ENCODE peak calls at places on chromosomes 12 and 14, in eight cellular contexts. A, X, L, Z, P, V, S and I are unnamed samples.

GRCh38 chr14:102362084-102362483 is 606 bp downstream of the CINP start:
- DNase-seq in A (peak; percentile 22), X (no peak), L (no peak), Z (no peak), P (peak; percentile 32), V (no peak), S (no peak), I (no peak)

GRCh38 chr12:24057920-24058476 is 108.5 kb upstream of the SOX5 start:
- DNase-seq in A (no peak), X (no peak), L (no peak), Z (no peak), P (no peak), V (no peak), S (no peak), I (no peak)

GRCh38 chr14:103385153-103385993 is at the start of gene MARK3:
- DNase-seq in A (peak; percentile 94), X (peak; percentile 97), L (peak; percentile 97), Z (peak; percentile 98), P (peak; percentile 95), V (peak; percentile 99), S (peak; percentile 99), I (peak; percentile 99)

GRCh38 chr12:62270872-62271271 is 10.7 kb downstream of the USP15 start:
- DNase-seq in A (no peak), X (no peak), L (no peak), Z (no peak), P (no peak), V (no peak), S (no peak), I (no peak)

GRCh38 chr14:91270619-91271018 is 26.1 kb upstream of the GPR68 start:
- DNase-seq in A (no peak), X (no peak), L (no peak), Z (no peak), P (no peak), V (peak; percentile 20), S (no peak), I (no peak)

GRCh38 chr14:104388631-104389325 is 190.8 kb upstream of the C14orf180 start:
- DNase-seq in A (no peak), X (no peak), L (no peak), Z (no peak), P (no peak), V (no peak), S (no peak), I (no peak)

GRCh38 chr12:46415552-46415951 is 43.0 kb upstream of the SLC38A2 start:
- DNase-seq in A (no peak), X (no peak), L (no peak), Z (no peak), P (peak; percentile 28), V (no peak), S (no peak), I (no peak)

GRCh38 chr14:58808828-58809227 is 171.1 kb downstream of the DACT1 start:
- DNase-seq in A (no peak), X (peak; percentile 53), L (no peak), Z (no peak), P (no peak), V (no peak), S (no peak), I (no peak)

GRCh38 chr12:54411398-54412241 is 7.4 kb downstream of the ITGA5 start:
- DNase-seq in A (peak; percentile 47), X (no peak), L (no peak), Z (peak; percentile 59), P (peak; percentile 93), V (no peak), S (peak; percentile 84), I (peak; percentile 88)

GRCh38 chr14:91693342-91693741 is 38.5 kb downstream of the CATSPERB start:
- DNase-seq in A (no peak), X (no peak), L (no peak), Z (no peak), P (peak; percentile 69), V (no peak), S (no peak), I (no peak)

GRCh38 chr12:7608184-7608911 is 57.4 kb downstream of the APOBEC1 start:
- DNase-seq in A (no peak), X (no peak), L (no peak), Z (no peak), P (no peak), V (no peak), S (peak; percentile 23), I (no peak)

GRCh38 chr12:70919597-70920035 is 922 bp downstream of the PTPRR start:
- DNase-seq in A (no peak), X (no peak), L (peak; percentile 49), Z (peak; percentile 22), P (peak; percentile 36), V (no peak), S (no peak), I (no peak)

GRCh38 chr12:76688001-76688400 is 75.9 kb upstream of the ZDHHC17 start:
- DNase-seq in A (no peak), X (no peak), L (no peak), Z (no peak), P (peak; percentile 46), V (no peak), S (no peak), I (no peak)

GRCh38 chr14:73887116-73887490 is 444 bp downstream of the ZNF410 start:
- DNase-seq in A (no peak), X (no peak), L (peak; percentile 30), Z (no peak), P (peak; percentile 50), V (no peak), S (no peak), I (no peak)

GRCh38 chr12:63151898-63152700 is 1.1 kb upstream of the AVPR1A start:
- DNase-seq in A (no peak), X (no peak), L (peak; percentile 67), Z (peak; percentile 72), P (peak; percentile 35), V (peak; percentile 60), S (no peak), I (peak; percentile 38)

GRCh38 chr12:67666605-67667004 is 18.1 kb downstream of the DYRK2 start:
- DNase-seq in A (no peak), X (no peak), L (no peak), Z (no peak), P (no peak), V (no peak), S (no peak), I (no peak)

GRCh38 chr14:33359288-33359881 is 420.7 kb downstream of the NPAS3 start:
- DNase-seq in A (no peak), X (no peak), L (no peak), Z (no peak), P (no peak), V (no peak), S (no peak), I (no peak)